ENCODE peak calls at places on chromosomes 13 and 19, in nine cellular contexts. M, J, G, N, A, C, D, I and P are unnamed samples.

GRCh38 chr19:6241680-6242079 is 38.1 kb downstream of the MLLT1 start:
- DNase-seq in D (no peak), M (no peak), G (no peak), J (no peak), C (no peak), N (no peak), I (no peak), A (no peak), P (no peak)

GRCh38 chr19:3345850-3346460 is 20.4 kb upstream of the NFIC start:
- DNase-seq in D (no peak), I (no peak), J (no peak), C (no peak), M (no peak), A (no peak), N (no peak), G (no peak), P (no peak)

GRCh38 chr13:44231786-44232516 is 141.7 kb upstream of the SERP2 start:
- DNase-seq in C (no peak), A (peak; percentile 77), D (peak; percentile 95), I (peak; percentile 95), J (peak; percentile 84), M (peak; percentile 98), N (peak; percentile 98), G (peak; percentile 97), P (peak; percentile 80)

GRCh38 chr13:82176761-82177160 is 1705.5 kb downstream of the SLITRK1 start:
- DNase-seq in G (no peak), N (no peak), M (no peak), D (no peak), A (no peak), C (no peak), J (no peak), I (no peak), P (no peak)

GRCh38 chr19:48419158-48419920 is 25.9 kb downstream of the GRIN2D start:
- DNase-seq in N (no peak), G (no peak), C (peak; percentile 79), A (peak; percentile 96), M (no peak), I (peak; percentile 67), D (peak; percentile 51), J (no peak), P (peak; percentile 86)

GRCh38 chr19:3538965-3539742 is at the start of gene TEKTIP1:
- DNase-seq in C (no peak), A (peak; percentile 51), D (no peak), M (no peak), I (peak; percentile 41), N (no peak), G (no peak), J (no peak), P (peak; percentile 66)

GRCh38 chr13:95117092-95117491 is 184.2 kb downstream of the ABCC4 start:
- DNase-seq in I (no peak), A (no peak), M (no peak), G (no peak), D (no peak), N (peak; percentile 69), J (no peak), C (no peak), P (no peak)

GRCh38 chr13:111904701-111905608 is 162.0 kb upstream of the SOX1 start:
- DNase-seq in I (no peak), N (no peak), D (no peak), J (no peak), G (peak; percentile 10), C (no peak), M (no peak), A (peak; percentile 28), P (peak; percentile 45)

GRCh38 chr19:10669246-10669645 is 15.1 kb downstream of the ILF3 start:
- DNase-seq in J (no peak), D (no peak), N (no peak), C (no peak), M (no peak), G (no peak), I (no peak), A (no peak), P (no peak)

GRCh38 chr19:17936379-17936778 is 3.6 kb downstream of the CCDC124 start:
- DNase-seq in G (no peak), J (no peak), A (no peak), I (no peak), M (no peak), D (no peak), C (no peak), N (no peak), P (no peak)
- H3K4me2 ChIP-seq in G (no peak overlapping the region), J (no peak overlapping the region), A (no peak overlapping the region), I (no peak overlapping the region), M (no peak overlapping the region), D (no peak overlapping the region), C (no peak overlapping the region), N (no peak overlapping the region), P (no peak overlapping the region)

GRCh38 chr19:15251010-15251748 is 18.9 kb upstream of the EPHX3 start:
- DNase-seq in C (no peak), J (no peak), G (no peak), A (no peak), D (peak; percentile 89), I (peak; percentile 81), M (no peak), N (no peak), P (no peak)
- H3K4me2 ChIP-seq in C (no peak overlapping the region), J (peak overlapping the region; percentile 57), G (no peak overlapping the region), A (no peak overlapping the region), D (peak overlapping the region; percentile 60), I (peak overlapping the region; percentile 79), M (no peak overlapping the region), N (peak overlapping the region; percentile 64), P (no peak overlapping the region)

GRCh38 chr13:26697069-26697955 is 63.3 kb downstream of the GPR12 start:
- DNase-seq in A (no peak), N (no peak), M (no peak), D (no peak), C (no peak), J (no peak), G (no peak), I (no peak), P (no peak)

GRCh38 chr13:26695891-26696311 is 64.7 kb downstream of the GPR12 start:
- DNase-seq in G (no peak), C (no peak), D (no peak), M (no peak), J (no peak), A (no peak), N (no peak), I (no peak), P (no peak)

GRCh38 chr13:26694609-26695359 is 65.8 kb downstream of the GPR12 start:
- DNase-seq in I (no peak), G (no peak), D (no peak), C (no peak), A (no peak), N (no peak), M (no peak), J (no peak), P (no peak)

GRCh38 chr13:26693749-26694463 is 66.7 kb downstream of the GPR12 start:
- DNase-seq in I (no peak), C (no peak), N (peak; percentile 9), A (peak; percentile 31), G (no peak), D (no peak), M (no peak), J (no peak), P (no peak)

DNA sequence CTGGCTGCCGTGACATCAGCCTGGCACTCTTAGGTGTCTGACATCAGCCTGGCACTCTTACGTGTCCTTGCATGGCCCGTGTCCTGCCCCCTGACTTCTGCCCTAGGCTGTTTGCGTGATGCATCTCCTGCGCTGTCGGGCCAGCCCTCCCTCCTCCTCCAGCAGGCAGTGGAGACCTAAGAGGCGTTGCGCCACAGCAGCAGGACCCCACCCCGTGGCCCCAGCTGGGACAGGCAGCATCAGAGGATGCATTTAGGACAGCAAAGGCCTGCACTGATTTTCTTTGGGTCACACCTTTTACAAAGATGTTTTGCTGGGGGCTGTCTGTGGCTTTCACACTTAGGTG is 65.3 kb downstream of the GPR12 start:
- DNase-seq in C (no peak), N (no peak), M (no peak), I (peak; percentile 41), D (no peak), G (no peak), A (no peak), J (no peak), P (no peak)
- H3K4me2 ChIP-seq in C (no peak overlapping the region), N (no peak overlapping the region), M (no peak overlapping the region), I (no peak overlapping the region), D (no peak overlapping the region), G (no peak overlapping the region), A (no peak overlapping the region), J (no peak overlapping the region), P (no peak overlapping the region)

DNA sequence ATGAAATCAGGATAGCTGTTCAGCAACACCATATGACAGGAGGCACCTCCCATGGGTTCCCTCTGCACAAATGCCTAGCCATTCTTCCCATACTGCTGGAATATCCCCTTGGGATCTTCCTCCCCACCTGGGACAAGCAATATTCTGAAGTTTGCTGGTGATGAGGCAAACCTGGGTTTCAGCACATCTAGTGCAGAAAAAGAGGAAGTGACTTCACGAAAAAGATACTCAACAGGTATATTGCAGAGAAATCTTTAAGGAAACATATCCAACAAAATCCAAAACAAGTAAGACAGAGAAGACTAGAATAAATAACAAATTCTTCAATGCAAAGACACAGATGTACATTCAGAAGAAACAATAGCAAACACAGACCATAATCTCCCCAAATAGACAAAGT is 1497.0 kb downstream of the PCDH9 start:
- DNase-seq in D (no peak), C (no peak), G (no peak), M (no peak), N (no peak), I (no peak), J (no peak), A (no peak), P (no peak)
- H3K4me2 ChIP-seq in D (no peak overlapping the region), C (no peak overlapping the region), G (no peak overlapping the region), M (no peak overlapping the region), N (no peak overlapping the region), I (no peak overlapping the region), J (no peak overlapping the region), A (no peak overlapping the region), P (no peak overlapping the region)

DNA sequence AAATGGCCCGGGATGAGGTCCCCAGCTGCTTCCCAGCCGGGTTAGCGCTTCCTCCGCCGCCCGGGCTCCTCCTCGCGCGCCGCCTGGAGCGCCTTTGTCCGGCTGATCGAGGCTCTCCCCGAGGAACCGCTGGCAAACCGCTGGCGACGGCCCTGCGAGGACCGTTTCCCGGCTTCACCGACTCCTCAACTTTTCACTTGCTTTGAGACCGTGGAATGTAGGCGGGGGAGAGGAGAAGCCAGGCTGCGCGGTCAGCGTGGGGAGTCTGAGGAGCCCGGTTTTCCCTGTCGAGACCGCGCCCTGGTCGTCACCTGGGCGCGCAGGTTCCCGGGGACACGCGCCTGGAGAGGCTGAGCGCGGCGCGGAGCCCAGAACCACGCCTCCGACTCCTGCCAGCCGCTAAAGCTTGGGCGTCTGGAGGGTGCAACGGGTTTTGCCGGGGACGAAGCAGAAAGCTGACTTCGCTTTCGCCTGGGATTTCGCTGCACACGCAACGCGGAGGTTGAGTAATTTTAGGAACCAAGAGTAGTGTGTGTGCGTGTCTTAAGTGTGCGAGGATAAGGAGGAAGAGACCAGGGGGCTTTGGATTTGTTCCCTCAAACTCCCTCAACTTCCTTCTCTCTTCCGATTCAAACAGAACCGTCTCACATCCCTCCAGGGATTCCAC is 7.3 kb upstream of the DGKH start:
- DNase-seq in J (peak; percentile 16), M (no peak), I (peak; percentile 75), A (peak; percentile 78), G (peak; percentile 38), N (peak; percentile 78), D (peak; percentile 64), C (peak; percentile 32), P (no peak)
- H3K4me2 ChIP-seq in J (peak overlapping the region; percentile 69), M (peak overlapping the region; percentile 90), I (peak overlapping the region; percentile 75), A (peak overlapping the region; percentile 81), G (peak overlapping the region; percentile 91), N (peak overlapping the region; percentile 92), D (peak overlapping the region; percentile 95), C (peak overlapping the region; percentile 78), P (peak overlapping the region; percentile 95)